ENCODE peak calls at places on chromosomes 16 and 17, in six cellular contexts. S is mammary epithelial cell, Z is cardiac muscle cell, F is heart left ventricle, G is OCI-LY7, R is IMR-90. P is an unnamed sample. For H3K36me3, the result is how much of the 10 kb centered on the place peaks cover.

GRCh38 chr17:77449908-77450741 is 309.4 kb downstream of the SEC14L1 start:
- DNase-seq in S (peak), Z (peak), F (peak), G (peak), R (peak), P (peak)

GRCh38 chr17:57834146-57834741 is 15.6 kb downstream of the MRPS23 start:
- DNase-seq in S (peak), Z (no peak), F (peak), G (no peak), R (no peak), P (no peak)

GRCh38 chr17:71936977-71937376 is 183.8 kb upstream of the SOX9 start:
- DNase-seq in S (peak), Z (no peak), F (no peak), G (no peak), R (no peak), P (no peak)

GRCh38 chr16:85349413-85350145 is 237.3 kb upstream of the CIBAR2 start:
- DNase-seq in S (no peak), Z (no peak), F (no peak), G (no peak), R (no peak), P (no peak)

GRCh38 chr17:38745545-38745944 is 2.6 kb downstream of the PCGF2 start:
- DNase-seq in S (no peak), Z (no peak), F (no peak), G (peak), R (no peak), P (no peak)

GRCh38 chr16:87371261-87371866 is 12.2 kb downstream of the FBXO31 start:
- DNase-seq in S (no peak), Z (no peak), F (no peak), G (no peak), R (no peak), P (no peak)

GRCh38 chr17:80678621-80679020 is 134.0 kb downstream of the RPTOR start:
- DNase-seq in S (no peak), Z (no peak), F (no peak), G (no peak), R (peak), P (no peak)

GRCh38 chr16:57000271-57001025 is 11.1 kb downstream of the NLRC5 start:
- DNase-seq in S (peak), Z (no peak), F (peak), G (no peak), R (peak), P (no peak)

GRCh38 chr17:80826955-80827645 is 164.5 kb upstream of the CHMP6 start:
- DNase-seq in S (peak), Z (no peak), F (peak), G (no peak), R (peak), P (no peak)

GRCh38 chr17:16255481-16255901 is 38.5 kb downstream of the PIGL start:
- DNase-seq in S (no peak), Z (peak), F (peak), G (no peak), R (peak), P (peak)

GRCh38 chr17:61966201-61966600 is 38.4 kb upstream of the INTS2 start:
- DNase-seq in S (no peak), Z (no peak), F (no peak), G (no peak), R (no peak), P (no peak)

GRCh38 chr17:8649157-8650118 is 18.9 kb upstream of the MYH10 start:
- DNase-seq in S (no peak), Z (no peak), F (peak), G (no peak), R (peak), P (no peak)

GRCh38 chr16:12142157-12142556 is 165.6 kb downstream of the SNX29 start:
- DNase-seq in S (no peak), Z (peak), F (peak), G (no peak), R (no peak), P (no peak)

GRCh38 chr16:57639172-57639571 is 10.7 kb downstream of the ADGRG1 start:
- DNase-seq in S (no peak), Z (peak), F (peak), G (peak), R (no peak), P (no peak)

GRCh38 chr17:19763416-19763815 is 15.3 kb upstream of the ALDH3A1 start:
- DNase-seq in S (no peak), Z (no peak), F (no peak), G (no peak), R (no peak), P (no peak)

GRCh38 chr17:74987909-74988711 is 678 bp downstream of the CDR2L start:
- DNase-seq in S (peak), Z (peak), F (peak), G (peak), R (peak), P (peak)

GRCh38 chr16:66717112-66717675 is 20.7 kb upstream of the CMTM4 start:
- DNase-seq in S (no peak), Z (no peak), F (no peak), G (peak), R (peak), P (peak)

GRCh38 chr16:27973678-27974077 is 89.8 kb downstream of the GSG1L start:
- DNase-seq in S (no peak), Z (no peak), F (no peak), G (peak), R (no peak), P (no peak)

GRCh38 chr17:29110372-29110757 is 67.4 kb downstream of the PIPOX start:
- DNase-seq in S (no peak), Z (no peak), F (no peak), G (no peak), R (no peak), P (no peak)

GRCh38 chr17:50609376-50610074 is 25.2 kb upstream of the ABCC3 start:
- DNase-seq in S (no peak), Z (no peak), F (no peak), G (no peak), R (no peak), P (no peak)

GRCh38 chr17:52027081-52027480 is 131.4 kb downstream of the CA10 start:
- DNase-seq in S (peak), Z (no peak), F (no peak), G (no peak), R (no peak), P (no peak)

GRCh38 chr16:62363451-62363850 is 327.2 kb upstream of the CDH8 start:
- DNase-seq in S (no peak), Z (peak), F (no peak), G (no peak), R (no peak), P (no peak)

GRCh38 chr17:64212122-64212521 is 50.9 kb downstream of the TEX2 start:
- DNase-seq in S (no peak), Z (no peak), F (no peak), G (no peak), R (peak), P (no peak)

GRCh38 chr17:4098516-4099209 is 44.2 kb downstream of the ZZEF1 start:
- DNase-seq in S (no peak), Z (no peak), F (no peak), G (no peak), R (no peak), P (no peak)
- H3K36me3 ChIP-seq in S (under half), Z (under half), F (half or more), G (half or more), R (under half), P (under half)

DNA sequence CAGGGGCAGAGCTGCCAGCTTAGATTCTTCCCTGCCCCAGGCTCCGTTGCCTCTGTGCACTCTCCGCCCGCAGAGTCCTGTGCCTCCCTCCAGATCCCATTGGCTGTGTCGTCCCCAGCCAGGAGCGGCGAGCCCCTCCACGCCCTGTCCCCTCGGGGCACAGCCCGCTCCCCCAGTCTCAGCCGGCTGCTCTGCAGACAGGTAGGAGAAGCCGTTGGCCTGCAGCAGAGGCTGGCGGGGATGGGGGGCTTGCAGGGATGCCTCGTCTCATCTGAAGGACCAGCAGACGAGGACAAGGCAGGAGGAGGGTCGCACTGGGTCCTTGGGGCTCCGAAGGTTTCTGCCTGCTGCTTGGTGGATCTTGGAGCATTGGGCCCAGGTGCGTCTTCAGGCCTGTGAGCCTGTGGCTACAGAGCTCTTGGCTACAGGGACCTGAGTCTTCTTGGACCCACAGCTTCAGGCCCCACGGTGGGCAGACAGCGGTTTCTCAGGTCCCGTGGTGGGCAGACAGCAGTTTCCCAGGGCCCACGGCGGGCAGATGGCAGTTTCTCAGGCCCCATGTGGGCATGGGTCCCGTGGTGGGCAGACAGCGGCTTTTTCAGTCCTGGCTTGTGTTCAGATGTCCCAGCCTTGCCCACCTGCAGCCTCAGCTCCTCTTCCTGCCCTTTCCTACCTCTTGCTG is 6.0 kb downstream of the TPSG1 start:
- DNase-seq in S (no peak), Z (no peak), F (no peak), G (no peak), R (no peak), P (no peak)
- TF ChIP-seq CTCF in S (no peak), Z (no peak), F (no peak), G (no peak), R (no peak), P (no peak)

GRCh38 chr16:46918400-46918799 is 34.2 kb downstream of the GPT2 start:
- DNase-seq in S (no peak), Z (no peak), F (no peak), G (no peak), R (no peak), P (no peak)

GRCh38 chr16:46918905-46919792 is 35.0 kb downstream of the GPT2 start:
- DNase-seq in S (no peak), Z (no peak), F (no peak), G (peak), R (no peak), P (no peak)

GRCh38 chr16:46922239-46922638 is 38.1 kb downstream of the GPT2 start:
- DNase-seq in S (no peak), Z (no peak), F (no peak), G (no peak), R (no peak), P (no peak)

GRCh38 chr16:46923513-46924295 is 39.5 kb downstream of the GPT2 start:
- DNase-seq in S (no peak), Z (no peak), F (no peak), G (no peak), R (peak), P (no peak)

GRCh38 chr16:46920402-46921068 is 36.4 kb downstream of the GPT2 start:
- DNase-seq in S (no peak), Z (no peak), F (no peak), G (no peak), R (no peak), P (peak)
- H3K36me3 ChIP-seq in S (under half), Z (under half), F (under half), G (half or more), R (half or more), P (under half)

GRCh38 chr16:4802659-4803287 is 340 bp upstream of the ROGDI start:
- DNase-seq in S (peak), Z (peak), F (peak), G (peak), R (peak), P (peak)
- TF ChIP-seq CTCF in S (no peak), Z (peak), F (peak), G (no peak), R (no peak), P (no peak)

DNA sequence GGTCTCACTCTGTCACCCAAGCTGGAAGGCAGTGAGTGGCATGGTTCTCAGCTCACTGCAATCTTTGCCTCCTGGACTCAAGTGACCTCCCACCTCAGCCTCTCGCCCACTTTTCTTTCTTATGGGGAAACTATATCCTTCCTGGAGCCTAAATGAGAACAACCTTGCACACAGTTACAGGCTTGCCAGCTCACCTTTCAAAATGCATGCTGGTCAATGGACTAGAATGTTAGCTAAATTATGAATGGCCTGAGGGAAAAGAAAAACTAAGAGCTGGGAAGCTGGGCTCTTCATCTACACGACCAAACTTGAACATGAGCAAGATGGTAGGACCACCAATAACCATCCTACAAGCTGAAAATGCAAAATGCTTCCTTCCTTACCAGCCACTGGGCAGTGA is 10.6 kb upstream of the LHX1 start:
- DNase-seq in S (no peak), Z (no peak), F (no peak), G (no peak), R (no peak), P (no peak)
- H3K36me3 ChIP-seq in S (under half), Z (under half), F (under half), G (under half), R (under half), P (under half)

P was measured in mucosa of descending colon.